ENCODE peak calls at places on chromosomes 4 and X, in four cellular contexts. U, N, K and M are unnamed samples.

GRCh38 chr4:149781150-149781549 is 34.5 kb downstream of the IQCM start:
- DNase-seq in K (no peak), U (peak), N (no peak), M (no peak)

GRCh38 chrX:148567779-148568178 is 67.4 kb downstream of the AFF2 start:
- DNase-seq in K (no peak), N (no peak), U (no peak), M (no peak)

GRCh38 chrX:9122504-9123245 is 88.7 kb upstream of the FAM9B start:
- DNase-seq in N (no peak), U (no peak), K (no peak), M (no peak)

GRCh38 chr4:77092832-77093800 is 17.3 kb upstream of the CCNI start:
- DNase-seq in N (no peak), U (no peak), K (no peak), M (no peak)

GRCh38 chr4:69881173-69881773 is 21.3 kb upstream of the SULT1E1 start:
- DNase-seq in K (no peak), N (peak), U (peak), M (peak)

GRCh38 chr4:1777822-1778641 is 15.1 kb upstream of the FGFR3 start:
- DNase-seq in K (peak), N (no peak), U (peak), M (no peak)

GRCh38 chrX:1134976-1135375 is 77.5 kb downstream of the CRLF2 start:
- DNase-seq in N (no peak), U (no peak), K (no peak), M (no peak)

GRCh38 chrX:68498044-68498507 is 775 bp upstream of the YIPF6 start:
- DNase-seq in K (no peak), U (peak), N (no peak), M (no peak)

GRCh38 chr4:2811830-2812599 is 19.1 kb downstream of the SH3BP2 start:
- DNase-seq in K (no peak), U (no peak), N (peak), M (peak)

GRCh38 chr4:26360273-26360672 is 39.5 kb downstream of the RBPJ start:
- DNase-seq in K (no peak), U (no peak), N (no peak), M (no peak)

DNA sequence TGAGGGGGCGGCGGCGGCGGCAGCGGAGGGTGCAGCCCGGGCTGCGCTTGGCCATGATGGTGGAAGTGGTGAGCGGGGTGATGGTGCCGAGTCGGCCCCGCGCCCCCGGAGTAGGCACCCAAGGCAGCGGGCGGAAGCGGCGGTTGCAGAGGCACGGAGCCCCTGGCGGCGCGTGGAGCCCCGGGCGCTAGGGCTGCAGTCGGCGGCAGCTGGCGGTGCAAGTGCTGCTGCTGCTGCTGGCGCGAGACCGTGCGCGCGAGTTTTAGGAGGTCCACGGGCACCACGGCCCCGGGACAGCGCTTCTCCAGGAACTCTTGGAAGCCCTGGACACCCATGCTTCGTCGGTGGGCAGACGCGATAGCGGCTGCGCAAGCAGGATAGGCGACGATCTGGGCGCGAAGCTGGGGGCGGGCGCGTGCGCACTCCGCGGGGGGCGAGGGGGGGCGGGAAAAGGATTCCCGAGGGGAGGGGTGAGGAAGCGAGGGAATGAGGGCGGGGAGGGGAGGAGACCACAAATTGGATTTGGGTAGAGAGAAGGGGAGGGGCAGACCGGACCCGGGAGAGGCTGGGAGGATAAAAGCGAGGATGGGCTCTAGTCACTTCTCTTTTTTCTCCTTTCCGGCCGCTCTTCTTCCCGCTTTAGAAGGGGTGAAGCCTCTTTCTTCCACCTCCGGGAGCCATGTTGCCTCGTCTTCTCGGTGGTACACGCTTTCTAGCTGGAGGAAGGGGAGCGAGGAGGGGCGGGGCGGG is at the start of gene FAM120C:
- DNase-seq in U (peak), N (peak), K (no peak), M (peak)
- TF ChIP-seq POLR2A in U (peak), N (peak), K (peak), M (no peak)

GRCh38 chrX:49919617-49920016 is 2.8 kb upstream of the CLCN5 start:
- DNase-seq in U (peak), K (no peak), N (peak), M (no peak)

GRCh38 chrX:49921109-49921508 is 1.3 kb upstream of the CLCN5 start:
- DNase-seq in K (no peak), N (no peak), U (no peak), M (no peak)

DNA sequence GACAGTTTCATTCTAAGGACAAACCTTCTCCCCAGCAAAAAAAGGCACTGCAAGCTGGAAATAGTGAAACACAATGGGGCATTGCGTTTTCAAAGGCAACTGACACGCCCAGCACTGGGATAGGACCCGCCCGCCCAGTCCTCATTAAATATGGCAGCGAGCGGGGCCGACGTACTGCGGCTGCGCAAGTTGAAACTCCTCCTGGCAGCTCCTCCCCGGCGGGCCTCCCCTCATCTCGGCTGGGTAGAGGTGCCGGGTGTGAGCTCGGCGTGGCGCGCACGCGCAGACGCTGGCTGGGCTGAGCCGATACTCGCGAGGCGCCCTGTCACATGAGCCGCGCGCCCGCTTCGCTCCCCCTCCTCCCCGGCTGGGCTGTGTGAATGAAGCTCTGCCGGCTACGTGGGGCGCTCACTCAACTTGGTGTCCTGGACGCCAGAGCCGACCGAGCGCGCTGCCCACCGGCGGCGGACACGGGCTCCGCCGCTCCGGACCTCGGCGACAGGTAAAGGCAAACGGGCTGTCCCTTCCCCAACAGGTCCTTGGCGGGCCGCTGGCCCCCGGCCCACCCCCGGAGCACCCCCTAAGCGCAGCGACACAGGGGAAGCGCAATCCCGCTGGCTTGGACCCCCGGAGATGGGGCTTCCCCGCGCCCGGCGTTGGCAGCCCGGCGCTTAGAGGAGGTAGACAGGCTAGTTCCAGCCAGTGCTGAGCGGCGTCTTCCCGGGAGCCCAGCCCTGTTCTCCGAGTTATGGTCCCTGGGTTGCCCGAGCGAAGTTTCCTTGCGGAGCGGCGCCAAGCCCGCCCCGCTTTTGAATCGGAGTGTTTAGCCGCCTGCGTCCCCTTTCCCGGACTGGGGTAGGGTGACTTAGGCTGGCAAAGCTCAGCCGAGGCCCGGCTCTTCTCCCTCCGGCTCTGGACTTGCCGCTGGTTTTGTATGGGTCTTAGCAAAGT is at the start of gene CLCN5:
- DNase-seq in K (peak), U (peak), N (peak), M (peak)
- TF ChIP-seq POLR2A in K (no peak), U (peak), N (peak), M (peak)

DNA sequence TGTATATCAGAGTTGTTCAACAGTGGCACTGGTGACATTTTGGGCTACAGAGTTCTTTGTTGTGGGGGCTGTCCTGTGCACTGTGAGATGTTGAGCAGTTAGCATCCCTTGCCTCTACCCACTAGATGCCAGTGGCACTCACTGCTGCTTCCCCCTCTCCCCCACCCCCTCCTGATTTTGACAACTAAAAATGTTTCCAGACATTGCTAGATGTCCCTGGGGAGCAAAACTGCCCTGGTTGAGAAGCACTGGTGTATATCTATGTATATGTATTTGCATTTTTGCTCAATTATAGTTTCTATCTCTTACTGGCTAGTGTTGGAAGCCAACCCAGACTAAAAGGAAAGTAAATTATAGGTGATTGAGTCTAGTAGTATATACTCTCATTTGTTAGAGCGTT is 2.4 kb downstream of the TMEM131L start:
- DNase-seq in K (no peak), U (no peak), N (no peak), M (no peak)
- TF ChIP-seq POLR2A in K (no peak), U (no peak), N (no peak), M (no peak)

GRCh38 chrX:101390664-101391525 is at the start of gene RPL36A:
- DNase-seq in K (peak), N (peak), U (peak), M (peak)
- TF ChIP-seq POLR2A in K (peak), N (peak), U (peak), M (peak)

GRCh38 chrX:47560831-47561652 is at the start of gene ARAF:
- DNase-seq in N (peak), U (peak), K (peak), M (peak)

GRCh38 chrX:47560179-47560830 is 700 bp upstream of the ARAF start:
- DNase-seq in N (no peak), U (no peak), K (no peak), M (no peak)

GRCh38 chrX:47563801-47564315 is 2.9 kb downstream of the ARAF start:
- DNase-seq in K (no peak), U (no peak), N (no peak), M (no peak)

GRCh38 chrX:47562615-47563243 is 1.7 kb downstream of the ARAF start:
- DNase-seq in N (no peak), U (peak), K (no peak), M (no peak)

DNA sequence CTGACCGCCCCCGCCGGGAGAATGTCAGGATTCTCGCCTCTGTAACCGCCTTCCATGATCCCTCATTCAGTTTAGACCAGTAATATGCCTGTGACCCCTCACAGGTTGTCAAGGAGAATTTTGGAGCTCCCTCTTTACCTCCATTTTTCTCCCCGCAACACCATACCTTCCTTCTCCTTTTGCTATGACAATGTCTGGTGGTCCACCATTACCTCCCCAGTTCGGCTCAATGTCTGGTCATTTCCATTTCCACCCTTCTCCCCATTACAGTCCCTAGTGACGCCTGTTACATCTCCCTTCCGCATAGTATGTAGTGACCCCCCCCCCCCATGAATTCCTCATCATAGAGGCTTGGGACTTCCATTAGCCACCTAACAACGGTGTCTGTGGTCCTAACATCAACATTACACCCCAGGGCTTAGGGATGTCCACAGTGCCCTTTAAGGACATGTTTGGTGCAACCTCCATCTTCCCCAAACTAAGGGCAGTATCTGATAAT is 697 bp downstream of the ARAF start:
- DNase-seq in K (no peak), U (no peak), N (no peak), M (no peak)
- TF ChIP-seq POLR2A in K (no peak), U (no peak), N (no peak), M (no peak)